ENCODE peak calls at places on chromosomes 7 and 10, in nine cellular contexts. I, Z, M, Y, S, U, G, X and B are unnamed samples.

GRCh38 chr10:43188702-43189101 is 50.5 kb downstream of the CSGALNACT2 start:
- DNase-seq in I (no peak), Z (peak; percentile 25), M (no peak), Y (no peak), S (no peak), U (no peak), G (no peak), X (no peak), B (no peak)

GRCh38 chr7:1192171-1192676 is 32.2 kb upstream of the ZFAND2A start:
- DNase-seq in I (no peak), Z (peak; percentile 63), M (no peak), Y (peak; percentile 88), S (no peak), U (no peak), G (no peak), X (no peak), B (no peak)

GRCh38 chr10:113093188-113094113 is 143.4 kb downstream of the TCF7L2 start:
- DNase-seq in I (no peak), Z (no peak), M (peak; percentile 70), Y (peak; percentile 21), S (no peak), U (no peak), G (no peak), X (no peak), B (no peak)

GRCh38 chr10:100874702-100875483 is 37.9 kb upstream of the SLF2 start:
- DNase-seq in I (no peak), Z (no peak), M (no peak), Y (no peak), S (no peak), U (no peak), G (no peak), X (no peak), B (no peak)

GRCh38 chr7:124084024-124084423 is 51.2 kb upstream of the TMEM229A start:
- DNase-seq in I (no peak), Z (no peak), M (no peak), Y (no peak), S (no peak), U (peak; percentile 7), G (no peak), X (no peak), B (peak; percentile 46)

GRCh38 chr10:69445094-69445493 is 6.2 kb upstream of the TSPAN15 start:
- DNase-seq in I (no peak), Z (no peak), M (no peak), Y (no peak), S (no peak), U (no peak), G (no peak), X (no peak), B (no peak)

GRCh38 chr7:44937426-44937825 is 41.4 kb downstream of the MYO1G start:
- DNase-seq in I (no peak), Z (no peak), M (no peak), Y (no peak), S (no peak), U (no peak), G (no peak), X (no peak), B (no peak)

GRCh38 chr7:39580150-39580874 is 14.1 kb downstream of the YAE1 start:
- DNase-seq in I (peak; percentile 62), Z (peak; percentile 79), M (peak; percentile 89), Y (peak; percentile 90), S (peak; percentile 76), U (peak; percentile 94), G (peak; percentile 91), X (peak; percentile 84), B (peak; percentile 79)

GRCh38 chr10:75648854-75649253 is 217.4 kb downstream of the LRMDA start:
- DNase-seq in I (no peak), Z (no peak), M (no peak), Y (no peak), S (no peak), U (no peak), G (no peak), X (no peak), B (no peak)

GRCh38 chr10:71611131-71611530 is 108.4 kb downstream of the C10orf105 start:
- DNase-seq in I (no peak), Z (no peak), M (no peak), Y (no peak), S (no peak), U (no peak), G (no peak), X (no peak), B (no peak)

GRCh38 chr7:109763611-109764010 is 1193.9 kb downstream of the DNAJB9 start:
- DNase-seq in I (no peak), Z (no peak), M (peak; percentile 14), Y (no peak), S (no peak), U (no peak), G (no peak), X (no peak), B (peak; percentile 14)

GRCh38 chr7:27176962-27177794 is 3.1 kb upstream of the HOXA10 start:
- DNase-seq in I (no peak), Z (no peak), M (no peak), Y (no peak), S (no peak), U (no peak), G (no peak), X (no peak), B (no peak)

GRCh38 chr7:14024406-14024805 is 34.9 kb upstream of the ETV1 start:
- DNase-seq in I (no peak), Z (no peak), M (no peak), Y (no peak), S (no peak), U (peak; percentile 3), G (no peak), X (no peak), B (no peak)

GRCh38 chr10:101629781-101630419 is 41.8 kb downstream of the DPCD start:
- DNase-seq in I (peak; percentile 37), Z (no peak), M (peak; percentile 17), Y (no peak), S (no peak), U (no peak), G (no peak), X (no peak), B (no peak)

GRCh38 chr7:151204383-151205032 is 5.8 kb downstream of the H2BK1 start:
- DNase-seq in I (no peak), Z (no peak), M (no peak), Y (no peak), S (no peak), U (no peak), G (no peak), X (no peak), B (no peak)

GRCh38 chr7:50531401-50531906 is 33.8 kb downstream of the DDC start:
- DNase-seq in I (no peak), Z (no peak), M (no peak), Y (peak; percentile 57), S (peak; percentile 37), U (peak; percentile 89), G (no peak), X (no peak), B (peak; percentile 91)

GRCh38 chr10:110137142-110137545 is 70.3 kb upstream of the MXI1 start:
- DNase-seq in I (no peak), Z (peak; percentile 45), M (peak; percentile 52), Y (peak; percentile 65), S (no peak), U (peak; percentile 80), G (peak; percentile 83), X (peak; percentile 31), B (no peak)

GRCh38 chr7:152871678-152872060 is 112.1 kb downstream of the ACTR3B start:
- DNase-seq in I (no peak), Z (no peak), M (no peak), Y (no peak), S (no peak), U (no peak), G (no peak), X (no peak), B (no peak)

GRCh38 chr10:94115725-94116124 is 122.0 kb downstream of the PLCE1 start:
- DNase-seq in I (no peak), Z (no peak), M (no peak), Y (no peak), S (no peak), U (peak; percentile 60), G (no peak), X (no peak), B (no peak)

GRCh38 chr10:75941181-75941580 is 509.8 kb downstream of the LRMDA start:
- DNase-seq in I (no peak), Z (no peak), M (no peak), Y (no peak), S (no peak), U (no peak), G (no peak), X (no peak), B (no peak)

GRCh38 chr7:111829221-111829620 is 266.9 kb upstream of the IMMP2L start:
- DNase-seq in I (no peak), Z (no peak), M (no peak), Y (no peak), S (no peak), U (no peak), G (no peak), X (no peak), B (no peak)

GRCh38 chr10:91493313-91493712 is 83.2 kb downstream of the HECTD2 start:
- DNase-seq in I (no peak), Z (peak; percentile 12), M (no peak), Y (no peak), S (no peak), U (peak; percentile 43), G (peak; percentile 8), X (no peak), B (no peak)

DNA sequence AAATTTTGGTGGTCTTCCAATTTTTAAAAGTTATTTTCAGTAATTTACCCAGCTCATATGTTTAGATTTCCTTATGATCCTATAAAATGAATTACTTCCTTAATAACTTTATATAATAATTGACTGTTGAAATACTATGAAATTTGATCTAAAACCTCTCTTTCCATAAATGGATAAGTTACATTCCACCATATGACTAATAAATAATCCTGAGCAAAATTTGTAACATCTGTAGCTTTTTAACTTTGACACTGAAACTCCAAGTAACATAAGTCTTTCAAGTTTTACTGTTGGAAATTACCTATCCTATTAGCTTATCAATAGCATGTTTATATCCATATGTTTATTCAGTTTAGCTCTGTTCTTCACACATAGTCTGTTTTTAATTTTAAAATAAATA is 85.3 kb downstream of the HECTD2 start:
- DNase-seq in I (no peak), Z (no peak), M (no peak), Y (no peak), S (no peak), U (no peak), G (no peak), X (no peak), B (no peak)
- H3K4me3 ChIP-seq in I (no peak overlapping the region), Z (no peak overlapping the region), M (no peak overlapping the region), Y (no peak overlapping the region), S (no peak overlapping the region), U (no peak overlapping the region), G (no peak overlapping the region), X (no peak overlapping the region), B (no peak overlapping the region)

GRCh38 chr10:86367339-86367951 is 850 bp upstream of the GRID1 start:
- DNase-seq in I (peak; percentile 52), Z (no peak), M (no peak), Y (no peak), S (no peak), U (no peak), G (no peak), X (no peak), B (no peak)
- H3K4me3 ChIP-seq in I (peak overlapping the region; percentile 66), Z (peak overlapping the region; percentile 35), M (no peak overlapping the region), Y (no peak overlapping the region), S (no peak overlapping the region), U (no peak overlapping the region), G (peak overlapping the region; percentile 53), X (no peak overlapping the region), B (peak overlapping the region; percentile 53)

GRCh38 chr7:87445897-87446296 is 29.6 kb downstream of the ABCB4 start:
- DNase-seq in I (no peak), Z (no peak), M (no peak), Y (no peak), S (no peak), U (no peak), G (no peak), X (peak; percentile 21), B (no peak)
- H3K4me3 ChIP-seq in I (no peak overlapping the region), Z (no peak overlapping the region), M (no peak overlapping the region), Y (no peak overlapping the region), S (no peak overlapping the region), U (no peak overlapping the region), G (no peak overlapping the region), X (no peak overlapping the region), B (no peak overlapping the region)

GRCh38 chr7:101819913-101820522 is 2.6 kb downstream of the CUX1 start:
- DNase-seq in I (no peak), Z (no peak), M (no peak), Y (no peak), S (no peak), U (no peak), G (no peak), X (no peak), B (no peak)
- H3K4me3 ChIP-seq in I (no peak overlapping the region), Z (no peak overlapping the region), M (no peak overlapping the region), Y (no peak overlapping the region), S (no peak overlapping the region), U (no peak overlapping the region), G (peak overlapping the region; percentile 78), X (no peak overlapping the region), B (no peak overlapping the region)